ENCODE peak calls at places on chromosomes 4 and X, in six cellular contexts. B, G, W, E, N and Q are unnamed samples.

GRCh38 chr4:2354127-2354526 is 64.3 kb downstream of the ZFYVE28 start:
- DNase-seq in B (no peak), G (no peak), W (no peak), E (peak), N (peak), Q (no peak)

GRCh38 chrX:104118765-104119164 is 6.4 kb downstream of the ZCCHC18 start:
- DNase-seq in B (no peak), G (no peak), W (no peak), E (no peak), N (no peak), Q (no peak)

GRCh38 chr4:6562931-6563901 is 11.8 kb upstream of the MAN2B2 start:
- DNase-seq in B (peak), G (peak), W (no peak), E (no peak), N (no peak), Q (no peak)

GRCh38 chr4:6447561-6448290 is 24.7 kb downstream of the PPP2R2C start:
- DNase-seq in B (no peak), G (no peak), W (no peak), E (no peak), N (no peak), Q (no peak)

GRCh38 chr4:175431635-175432034 is 380.4 kb downstream of the GPM6A start:
- DNase-seq in B (no peak), G (no peak), W (no peak), E (no peak), N (no peak), Q (no peak)

GRCh38 chr4:143186634-143187033 is 1.9 kb downstream of the USP38 start:
- DNase-seq in B (no peak), G (no peak), W (no peak), E (no peak), N (no peak), Q (no peak)

GRCh38 chr4:42133006-42133405 is 19.4 kb downstream of the BEND4 start:
- DNase-seq in B (no peak), G (no peak), W (peak), E (no peak), N (no peak), Q (no peak)

GRCh38 chr4:147741190-147741788 is 9.4 kb downstream of the ARHGAP10 start:
- DNase-seq in B (no peak), G (no peak), W (no peak), E (no peak), N (no peak), Q (no peak)

GRCh38 chr4:37453361-37454262 is 209.1 kb downstream of the NWD2 start:
- DNase-seq in B (peak), G (peak), W (peak), E (peak), N (peak), Q (peak)

GRCh38 chr4:113049421-113050355 is at the start of gene ANK2:
- DNase-seq in B (no peak), G (peak), W (no peak), E (peak), N (peak), Q (peak)

GRCh38 chrX:64571011-64571410 is 175.8 kb upstream of the MTMR8 start:
- DNase-seq in B (no peak), G (no peak), W (no peak), E (no peak), N (peak), Q (no peak)

GRCh38 chrX:64570204-64570603 is 175.0 kb upstream of the MTMR8 start:
- DNase-seq in B (no peak), G (no peak), W (no peak), E (no peak), N (peak), Q (no peak)
- TF ChIP-seq CTCF in B (no peak), G (peak), W (no peak), E (no peak), N (peak), Q (peak)

DNA sequence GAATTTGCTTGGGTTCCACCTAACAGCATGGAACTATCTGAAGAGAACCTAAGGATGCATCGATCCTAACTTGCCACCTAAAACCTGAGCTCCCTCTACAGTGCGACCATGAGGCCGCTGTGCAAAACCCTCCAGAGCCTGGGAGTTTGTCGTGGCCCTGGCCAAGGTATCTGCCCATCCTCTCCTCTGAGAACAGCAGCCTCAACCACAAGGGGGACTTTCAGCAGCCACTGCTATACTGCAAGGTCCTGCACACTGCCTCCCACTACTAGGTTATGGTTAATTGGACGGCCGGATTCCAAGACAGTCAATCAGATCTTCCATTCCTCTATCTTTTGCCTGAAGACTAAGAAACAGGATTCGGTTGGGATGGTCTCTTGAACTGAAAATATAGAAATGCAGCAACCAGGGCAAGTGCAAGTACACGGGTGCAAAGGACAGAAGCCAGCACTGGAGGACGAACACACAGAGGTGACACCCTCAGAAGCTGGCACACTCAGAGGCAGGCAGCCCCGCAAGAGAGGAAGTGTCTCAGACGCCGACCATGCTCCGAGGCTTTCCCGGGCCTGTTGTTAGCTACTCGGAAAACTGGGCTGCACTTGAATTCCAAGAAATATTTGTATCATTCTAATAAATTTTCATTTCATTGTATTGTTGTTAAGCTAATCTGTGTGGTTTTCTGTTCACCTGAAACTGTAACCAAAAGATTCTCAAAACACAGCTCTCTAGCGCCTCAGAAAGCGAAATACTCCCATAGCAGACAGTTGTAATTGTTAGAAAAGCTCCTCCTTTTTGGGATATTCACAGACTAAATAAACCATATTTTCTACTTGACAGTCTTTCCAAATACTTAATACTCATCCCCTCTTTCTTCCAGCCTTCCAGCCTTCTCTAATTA is 63.3 kb downstream of the AFAP1 start:
- DNase-seq in B (no peak), G (no peak), W (no peak), E (no peak), N (peak), Q (peak)
- TF ChIP-seq CTCF in B (no peak), G (no peak), W (no peak), E (no peak), N (peak), Q (no peak)

DNA sequence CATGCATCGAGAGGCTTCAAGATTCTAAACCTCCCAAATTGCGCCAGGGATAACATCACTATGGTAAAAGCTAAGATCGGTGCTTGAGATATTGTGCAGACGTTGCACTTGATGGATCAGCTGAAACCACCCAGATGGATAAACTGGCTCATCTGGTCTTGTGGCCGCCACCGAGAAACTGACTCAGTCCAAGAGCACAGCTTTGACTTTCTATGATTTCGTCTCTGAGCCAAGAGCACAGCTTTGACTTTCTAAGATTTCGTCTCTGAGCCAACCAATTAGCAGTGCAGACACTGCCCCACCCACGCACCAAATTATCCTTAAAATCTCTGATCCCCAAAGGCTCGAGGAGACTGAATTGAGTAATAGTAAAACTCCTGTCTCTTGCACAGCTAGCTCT is 687.2 kb downstream of the FAM133A start:
- DNase-seq in B (no peak), G (no peak), W (no peak), E (no peak), N (no peak), Q (no peak)
- TF ChIP-seq CTCF in B (no peak), G (no peak), W (no peak), E (no peak), N (no peak), Q (no peak)

GRCh38 chr4:68021185-68021584 is 57.9 kb upstream of the TMPRSS11A start:
- DNase-seq in B (no peak), G (no peak), W (no peak), E (no peak), N (no peak), Q (no peak)
- TF ChIP-seq CTCF in B (no peak), G (no peak), W (no peak), E (no peak), N (no peak), Q (no peak)

DNA sequence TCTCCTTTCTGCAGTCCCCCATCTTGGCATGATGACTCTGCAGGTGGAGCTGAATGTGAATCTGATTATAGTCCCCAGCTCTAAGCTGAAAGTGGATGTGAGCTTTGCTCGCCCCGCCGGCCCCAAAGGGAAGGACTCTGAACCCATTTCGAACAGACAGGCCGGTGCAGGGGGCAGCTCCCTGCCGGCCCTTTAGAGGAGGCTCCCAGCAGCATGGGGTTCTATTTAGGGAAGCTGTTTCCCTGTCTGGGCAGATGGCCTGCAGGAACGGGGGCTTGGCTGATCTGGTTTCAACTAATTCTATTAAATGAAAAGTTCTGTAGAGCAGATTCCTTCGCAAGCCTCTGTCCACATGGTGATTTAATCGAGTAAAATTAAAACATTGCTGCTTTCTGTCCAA is 104.8 kb upstream of the MSX1 start:
- DNase-seq in B (no peak), G (no peak), W (no peak), E (no peak), N (no peak), Q (no peak)
- TF ChIP-seq CTCF in B (no peak), G (no peak), W (no peak), E (no peak), N (no peak), Q (no peak)

GRCh38 chrX:19017271-19017670 is 33.4 kb upstream of the PHKA2 start:
- DNase-seq in B (peak), G (peak), W (no peak), E (no peak), N (peak), Q (peak)
- TF ChIP-seq CTCF in B (no peak), G (peak), W (peak), E (peak), N (peak), Q (peak)